ENCODE peak calls at places on chromosomes 12 and 14, in seven cellular contexts. G, M, U, T, A, Z and H are unnamed samples.

GRCh38 chr12:106601548-106601947 is 18.7 kb downstream of the RFX4 start:
- DNase-seq in G (no peak), M (no peak), U (no peak), T (no peak), A (no peak), Z (no peak), H (no peak)

GRCh38 chr14:100446572-100446971 is 123.4 kb downstream of the SLC25A47 start:
- DNase-seq in G (no peak), M (no peak), U (no peak), T (no peak), A (no peak), Z (no peak), H (no peak)

GRCh38 chr14:30748343-30748742 is 126.0 kb upstream of the COCH start:
- DNase-seq in G (no peak), M (no peak), U (no peak), T (no peak), A (no peak), Z (no peak), H (no peak)

GRCh38 chr12:6229823-6230222 is 29.6 kb downstream of the CD9 start:
- DNase-seq in G (peak), M (peak), U (peak), T (peak), A (peak), Z (peak), H (peak)

GRCh38 chr12:69987453-69988102 is 162.6 kb downstream of the MYRFL start:
- DNase-seq in G (peak), M (no peak), U (no peak), T (peak), A (no peak), Z (peak), H (peak)

GRCh38 chr12:86186449-86186848 is 69.7 kb downstream of the MGAT4C start:
- DNase-seq in G (no peak), M (no peak), U (no peak), T (no peak), A (no peak), Z (peak), H (no peak)

GRCh38 chr12:48680861-48681260 is 1.2 kb downstream of the KANSL2 start:
- DNase-seq in G (no peak), M (no peak), U (no peak), T (no peak), A (no peak), Z (no peak), H (no peak)

GRCh38 chr14:92455231-92455630 is 58.4 kb upstream of the RIN3 start:
- DNase-seq in G (no peak), M (no peak), U (no peak), T (no peak), A (no peak), Z (no peak), H (no peak)

GRCh38 chr14:85565862-85566296 is 35.9 kb downstream of the FLRT2 start:
- DNase-seq in G (peak), M (no peak), U (no peak), T (no peak), A (no peak), Z (peak), H (peak)

GRCh38 chr12:67782573-67782972 is 134.0 kb downstream of the DYRK2 start:
- DNase-seq in G (no peak), M (no peak), U (no peak), T (no peak), A (no peak), Z (no peak), H (no peak)

GRCh38 chr12:4154672-4155225 is 118.8 kb upstream of the CCND2 start:
- DNase-seq in G (no peak), M (no peak), U (no peak), T (no peak), A (no peak), Z (no peak), H (no peak)

GRCh38 chr12:104960464-104960863 is 2.4 kb upstream of the SLC41A2 start:
- DNase-seq in G (no peak), M (no peak), U (no peak), T (no peak), A (no peak), Z (no peak), H (no peak)

GRCh38 chr14:76937181-76938091 is 91.1 kb downstream of the IRF2BPL start:
- DNase-seq in G (peak), M (no peak), U (no peak), T (peak), A (peak), Z (peak), H (peak)

GRCh38 chr12:87779858-87780498 is 249.2 kb downstream of the C12orf50 start:
- DNase-seq in G (no peak), M (peak), U (no peak), T (no peak), A (no peak), Z (no peak), H (no peak)

GRCh38 chr14:64891839-64892375 is 12.2 kb upstream of the SPTB start:
- DNase-seq in G (peak), M (no peak), U (no peak), T (peak), A (no peak), Z (peak), H (peak)

GRCh38 chr14:93720076-93720815 is 68.0 kb downstream of the PRIMA1 start:
- DNase-seq in G (no peak), M (no peak), U (no peak), T (no peak), A (no peak), Z (no peak), H (no peak)

GRCh38 chr12:105561981-105562726 is 231.7 kb downstream of the C12orf75 start:
- DNase-seq in G (peak), M (no peak), U (no peak), T (peak), A (peak), Z (peak), H (peak)

GRCh38 chr12:46547421-46548340 is 175.1 kb upstream of the SLC38A2 start:
- DNase-seq in G (peak), M (no peak), U (no peak), T (no peak), A (no peak), Z (no peak), H (no peak)

GRCh38 chr12:99605-100004 is 33.0 kb downstream of the IQSEC3 start:
- DNase-seq in G (peak), M (peak), U (peak), T (peak), A (no peak), Z (peak), H (peak)

GRCh38 chr12:32737715-32738114 is 18.0 kb downstream of the YARS2 start:
- DNase-seq in G (no peak), M (no peak), U (no peak), T (no peak), A (no peak), Z (no peak), H (no peak)

GRCh38 chr14:67396381-67396965 is 15.5 kb downstream of the PLEK2 start:
- DNase-seq in G (peak), M (no peak), U (no peak), T (no peak), A (no peak), Z (peak), H (peak)

GRCh38 chr14:81018245-81018644 is 62.8 kb downstream of the TSHR start:
- DNase-seq in G (no peak), M (no peak), U (no peak), T (no peak), A (no peak), Z (no peak), H (no peak)

GRCh38 chr12:106369624-106370346 is 12.2 kb downstream of the POLR3B start:
- DNase-seq in G (peak), M (no peak), U (no peak), T (peak), A (no peak), Z (peak), H (peak)

GRCh38 chr12:76804435-76804976 is 40.6 kb downstream of the ZDHHC17 start:
- DNase-seq in G (no peak), M (no peak), U (no peak), T (no peak), A (no peak), Z (no peak), H (no peak)

GRCh38 chr12:78086553-78087362 is 256.1 kb downstream of the NAV3 start:
- DNase-seq in G (no peak), M (no peak), U (no peak), T (no peak), A (no peak), Z (peak), H (peak)

GRCh38 chr12:88185988-88186387 is 43.9 kb downstream of the TMTC3 start:
- DNase-seq in G (peak), M (no peak), U (no peak), T (peak), A (no peak), Z (peak), H (peak)

GRCh38 chr12:30046376-30046775 is 262.6 kb upstream of the TMTC1 start:
- DNase-seq in G (no peak), M (no peak), U (no peak), T (no peak), A (no peak), Z (no peak), H (peak)

GRCh38 chr14:24369463-24369862 is 1.5 kb downstream of the NFATC4 start:
- DNase-seq in G (no peak), M (no peak), U (no peak), T (no peak), A (no peak), Z (no peak), H (no peak)

GRCh38 chr14:35044939-35045797 is 904 bp upstream of the FAM177A1 start:
- DNase-seq in G (peak), M (no peak), U (no peak), T (peak), A (no peak), Z (peak), H (no peak)

GRCh38 chr12:25840678-25841077 is 117.8 kb upstream of the RASSF8 start:
- DNase-seq in G (no peak), M (no peak), U (no peak), T (no peak), A (no peak), Z (peak), H (peak)

GRCh38 chr12:82608706-82609105 is 78.0 kb upstream of the TMTC2 start:
- DNase-seq in G (peak), M (no peak), U (no peak), T (no peak), A (no peak), Z (peak), H (no peak)

GRCh38 chr12:91127751-91128150 is 16.5 kb upstream of the LUM start:
- DNase-seq in G (peak), M (no peak), U (no peak), T (no peak), A (no peak), Z (no peak), H (peak)

GRCh38 chr12:18864900-18865561 is 127.1 kb downstream of the CAPZA3 start:
- DNase-seq in G (peak), M (no peak), U (no peak), T (no peak), A (no peak), Z (peak), H (peak)

GRCh38 chr12:1855241-1855640 is 34.9 kb downstream of the LRTM2 start:
- DNase-seq in G (peak), M (no peak), U (no peak), T (no peak), A (no peak), Z (peak), H (no peak)

GRCh38 chr12:107761502-107761904 is 566 bp upstream of the PRDM4 start:
- DNase-seq in G (no peak), M (no peak), U (no peak), T (no peak), A (no peak), Z (no peak), H (no peak)

DNA sequence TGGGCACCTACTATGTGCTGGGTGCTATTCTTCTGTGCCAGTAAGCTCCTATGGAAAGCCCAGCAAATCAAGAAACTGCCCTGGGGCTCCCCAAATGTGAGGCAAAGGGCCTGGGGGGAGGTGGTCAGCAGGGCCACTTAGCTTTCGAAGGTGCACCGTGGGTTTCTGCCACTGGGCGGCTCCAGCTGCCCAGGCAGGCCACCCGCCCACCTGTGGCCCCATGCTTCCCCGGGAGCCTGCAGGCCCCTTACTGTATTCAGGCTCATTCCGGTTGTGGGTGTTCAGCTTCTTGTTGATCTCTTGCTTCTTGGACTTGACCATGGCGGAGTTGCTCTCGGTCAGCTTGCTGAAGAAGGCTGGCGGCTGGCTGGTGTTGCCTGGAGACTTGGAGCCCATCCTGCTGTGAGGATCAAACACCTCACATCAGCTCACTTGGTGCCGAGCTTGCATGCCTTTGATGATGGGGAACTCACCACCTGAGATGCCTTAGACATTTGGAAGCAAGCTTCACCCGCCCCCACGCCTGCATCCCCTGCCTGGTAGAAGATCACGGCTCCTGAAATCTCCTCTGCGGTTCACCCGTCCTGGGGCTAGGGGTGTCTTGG is 37.3 kb downstream of the RFLNA start:
- DNase-seq in G (no peak), M (no peak), U (no peak), T (no peak), A (no peak), Z (no peak), H (no peak)
- TF ChIP-seq CTCF in G (peak), M (peak), U (no peak), T (peak), A (peak), Z (peak), H (peak)

GRCh38 chr14:75294649-75295033 is 16.0 kb downstream of the FOS start:
- DNase-seq in G (no peak), M (no peak), U (no peak), T (no peak), A (no peak), Z (no peak), H (no peak)
- TF ChIP-seq CTCF in G (peak), M (no peak), U (no peak), T (peak), A (no peak), Z (peak), H (no peak)

DNA sequence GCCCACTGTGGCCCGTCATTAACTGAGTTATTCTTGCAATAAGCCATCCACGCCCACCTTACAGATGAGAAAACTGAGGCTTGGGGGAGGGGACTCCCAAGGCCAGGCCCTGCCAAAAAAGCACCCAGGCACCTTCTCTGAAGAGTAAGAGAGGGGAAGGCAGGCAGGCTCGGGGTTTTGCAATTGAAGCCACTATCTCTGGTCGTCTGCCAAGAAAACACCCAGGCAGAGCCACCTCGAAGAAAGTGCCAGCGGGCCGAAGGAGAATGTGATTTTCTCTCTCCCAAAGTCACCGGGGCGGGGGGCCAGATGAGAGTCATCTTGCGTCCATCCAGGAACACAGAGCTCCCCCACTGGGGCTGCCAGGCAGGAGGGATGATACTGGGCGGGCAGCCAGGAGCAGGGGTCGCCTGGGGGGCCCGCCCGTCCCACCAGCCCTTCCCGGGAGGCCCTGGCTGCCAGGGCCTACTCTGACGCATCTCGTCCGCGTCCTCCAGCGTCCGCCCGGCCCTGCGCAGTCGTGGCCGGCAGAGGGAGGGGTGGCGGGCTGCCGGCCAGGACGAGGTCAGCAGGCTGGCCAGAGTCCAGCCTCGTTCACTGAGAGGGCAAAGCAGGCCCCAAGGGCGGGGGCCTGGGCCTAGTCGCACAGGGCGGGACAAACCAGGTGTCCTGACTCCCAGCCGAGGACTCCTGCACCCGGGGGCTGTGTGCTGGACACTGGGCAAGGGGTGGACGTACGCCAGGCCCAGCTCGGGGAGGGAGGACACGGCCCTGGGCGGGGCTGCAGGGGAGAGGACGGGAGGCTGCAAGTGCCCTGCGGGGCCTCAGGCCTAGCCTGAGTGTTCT is 74.4 kb downstream of the RFLNA start:
- DNase-seq in G (peak), M (peak), U (peak), T (peak), A (peak), Z (peak), H (peak)
- TF ChIP-seq CTCF in G (peak), M (peak), U (peak), T (peak), A (peak), Z (peak), H (peak)

GRCh38 chr12:53328043-53328435 is 6.6 kb upstream of the AAAS start:
- DNase-seq in G (no peak), M (no peak), U (no peak), T (no peak), A (no peak), Z (no peak), H (no peak)
- TF ChIP-seq CTCF in G (no peak), M (no peak), U (no peak), T (no peak), A (no peak), Z (no peak), H (peak)

GRCh38 chr12:131833288-131833895 is 5.2 kb downstream of the MMP17 start:
- DNase-seq in G (no peak), M (no peak), U (no peak), T (no peak), A (no peak), Z (no peak), H (no peak)

GRCh38 chr12:131834798-131835615 is 6.8 kb downstream of the MMP17 start:
- DNase-seq in G (no peak), M (no peak), U (no peak), T (no peak), A (no peak), Z (no peak), H (no peak)

GRCh38 chr12:131835616-131836171 is 7.5 kb downstream of the MMP17 start:
- DNase-seq in G (no peak), M (no peak), U (no peak), T (no peak), A (no peak), Z (no peak), H (no peak)

GRCh38 chr12:131832393-131833231 is 4.4 kb downstream of the MMP17 start:
- DNase-seq in G (peak), M (no peak), U (peak), T (peak), A (peak), Z (peak), H (no peak)

DNA sequence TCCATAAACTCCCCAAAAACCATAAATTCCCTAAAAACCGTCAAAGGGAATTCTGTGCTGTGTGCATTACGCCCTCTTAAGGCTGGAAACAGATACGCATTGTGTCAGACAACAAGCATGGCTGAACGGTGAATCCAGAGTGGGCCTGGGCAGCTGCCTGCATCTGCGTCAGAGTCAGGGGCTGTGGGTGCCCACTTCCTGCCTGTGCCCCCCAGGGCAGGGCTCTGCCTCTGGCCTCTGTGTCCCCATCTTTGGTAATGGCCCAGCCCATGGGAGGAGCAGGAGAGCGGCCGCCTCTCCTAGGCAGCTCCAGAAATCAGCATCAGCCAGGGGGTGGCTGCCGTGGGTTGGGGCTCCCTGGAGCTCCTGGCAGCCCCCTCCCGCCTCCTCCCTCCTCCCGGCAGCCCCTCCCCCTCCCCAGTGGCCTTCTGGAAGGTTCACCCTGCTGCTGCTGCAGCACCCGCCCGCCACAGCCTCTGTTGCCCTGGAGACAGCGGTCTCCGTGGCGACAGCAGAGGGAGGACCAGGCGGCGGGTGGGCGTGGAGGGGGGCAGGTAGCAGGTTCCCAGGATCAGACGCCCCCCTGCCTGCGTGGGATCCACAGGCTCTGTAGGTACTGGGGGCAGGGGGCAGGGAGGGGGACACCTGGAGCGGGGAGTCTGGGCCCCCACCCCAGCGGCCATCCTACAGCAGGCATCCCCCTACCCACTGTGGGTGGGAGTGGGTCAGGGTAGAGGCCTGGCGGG is 5.9 kb downstream of the MMP17 start:
- DNase-seq in G (no peak), M (no peak), U (peak), T (no peak), A (no peak), Z (peak), H (peak)
- TF ChIP-seq CTCF in G (peak), M (no peak), U (peak), T (peak), A (no peak), Z (peak), H (peak)

DNA sequence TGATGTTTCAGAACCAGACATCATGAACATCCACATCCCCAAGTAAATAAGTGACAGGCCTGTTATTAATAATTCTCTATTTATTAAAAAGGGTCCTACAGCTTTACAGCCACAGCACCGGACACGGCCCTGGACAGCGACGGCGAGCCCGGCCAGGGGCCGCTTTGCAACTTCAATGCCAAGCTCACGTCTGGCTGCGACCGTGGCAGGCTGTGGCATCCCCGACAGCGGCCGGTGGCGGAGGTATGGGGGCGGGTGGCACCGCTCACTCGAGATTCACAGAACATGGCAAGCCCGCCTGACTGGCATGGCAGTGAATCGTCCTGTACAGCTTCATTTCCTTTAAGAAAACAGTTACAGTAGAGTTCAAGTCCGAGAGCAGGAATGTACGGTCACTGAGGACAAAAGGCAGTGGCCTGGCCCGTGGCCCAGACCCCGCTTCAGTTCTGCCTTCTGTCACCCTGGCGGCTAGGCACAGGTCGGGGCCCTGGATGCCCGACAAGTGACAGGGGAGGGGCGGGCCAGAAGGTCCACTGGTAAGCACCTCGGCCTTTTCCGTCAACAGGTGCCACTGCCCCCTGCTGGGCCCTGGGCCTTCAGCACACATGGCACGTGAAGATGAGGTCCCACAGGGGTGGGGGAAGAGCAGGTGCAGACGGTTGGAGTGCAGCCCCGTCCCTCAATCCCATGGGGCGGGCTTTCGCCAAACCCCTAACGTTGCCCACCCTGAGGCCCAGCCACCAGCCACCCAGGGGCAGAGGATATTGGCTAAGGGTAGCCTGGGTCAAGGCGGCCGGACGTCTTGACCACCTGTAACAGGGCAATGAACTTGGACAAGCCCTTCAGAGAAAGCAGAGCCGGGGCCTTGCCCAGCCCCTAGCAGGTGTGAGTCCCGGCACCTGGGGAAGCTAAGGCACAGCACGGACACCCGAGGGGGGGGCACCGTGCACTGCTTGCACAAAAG is 30.3 kb downstream of the HIP1R start:
- DNase-seq in G (no peak), M (no peak), U (peak), T (no peak), A (no peak), Z (no peak), H (no peak)
- TF ChIP-seq CTCF in G (peak), M (peak), U (peak), T (peak), A (no peak), Z (peak), H (peak)